ENCODE peak calls at places on chromosome 14, in eight cellular contexts. One of them, this sample, is unnamed.

GRCh38 chr14:80213602-80214001 is 2.3 kb upstream of the DIO2 start:
- DNase-seq in fibroblast of mammary gland: peak; percentile 78
- DNase-seq in tibial nerve: no peak
- DNase-seq in heart right ventricle: no peak
- DNase-seq in CD4-positive, alpha-beta T cell: no peak
- DNase-seq in stomach: peak; percentile 41
- DNase-seq in GM12865: peak; percentile 46
- DNase-seq in bronchial epithelial cell: peak; percentile 50
- DNase-seq in this sample: no peak

GRCh38 chr14:70722418-70722817 is 80.7 kb downstream of the TTC9 start:
- DNase-seq in tibial nerve: no peak
- DNase-seq in heart right ventricle: no peak
- DNase-seq in CD4-positive, alpha-beta T cell: no peak
- DNase-seq in fibroblast of mammary gland: no peak
- DNase-seq in bronchial epithelial cell: no peak
- DNase-seq in stomach: no peak
- DNase-seq in GM12865: no peak
- DNase-seq in this sample: no peak

GRCh38 chr14:89507926-89508460 is 91.0 kb upstream of the FOXN3 start:
- DNase-seq in fibroblast of mammary gland: peak; percentile 81
- DNase-seq in GM12865: no peak
- DNase-seq in CD4-positive, alpha-beta T cell: no peak
- DNase-seq in stomach: no peak
- DNase-seq in tibial nerve: no peak
- DNase-seq in bronchial epithelial cell: peak; percentile 70
- DNase-seq in heart right ventricle: no peak
- DNase-seq in this sample: no peak

GRCh38 chr14:78638926-78639325 is 468.8 kb downstream of the NRXN3 start:
- DNase-seq in fibroblast of mammary gland: no peak
- DNase-seq in heart right ventricle: no peak
- DNase-seq in stomach: no peak
- DNase-seq in GM12865: no peak
- DNase-seq in bronchial epithelial cell: no peak
- DNase-seq in CD4-positive, alpha-beta T cell: no peak
- DNase-seq in tibial nerve: no peak
- DNase-seq in this sample: no peak

GRCh38 chr14:99348816-99349609 is 77.0 kb upstream of the BCL11B start:
- DNase-seq in fibroblast of mammary gland: no peak
- DNase-seq in heart right ventricle: no peak
- DNase-seq in GM12865: no peak
- DNase-seq in stomach: no peak
- DNase-seq in bronchial epithelial cell: no peak
- DNase-seq in tibial nerve: no peak
- DNase-seq in CD4-positive, alpha-beta T cell: no peak
- DNase-seq in this sample: no peak

GRCh38 chr14:95282354-95282985 is 37.2 kb downstream of the CLMN start:
- DNase-seq in bronchial epithelial cell: no peak
- DNase-seq in CD4-positive, alpha-beta T cell: no peak
- DNase-seq in GM12865: no peak
- DNase-seq in fibroblast of mammary gland: no peak
- DNase-seq in stomach: no peak
- DNase-seq in heart right ventricle: no peak
- DNase-seq in tibial nerve: no peak
- DNase-seq in this sample: no peak

GRCh38 chr14:102075155-102075554 is 11.7 kb downstream of the HSP90AA1 start:
- DNase-seq in fibroblast of mammary gland: no peak
- DNase-seq in tibial nerve: no peak
- DNase-seq in stomach: no peak
- DNase-seq in heart right ventricle: no peak
- DNase-seq in bronchial epithelial cell: no peak
- DNase-seq in CD4-positive, alpha-beta T cell: no peak
- DNase-seq in GM12865: no peak
- DNase-seq in this sample: no peak

GRCh38 chr14:93970589-93970966 is 5.8 kb downstream of the ASB2 start:
- DNase-seq in bronchial epithelial cell: peak; percentile 36
- DNase-seq in tibial nerve: no peak
- DNase-seq in stomach: peak; percentile 60
- DNase-seq in fibroblast of mammary gland: no peak
- DNase-seq in CD4-positive, alpha-beta T cell: peak; percentile 61
- DNase-seq in heart right ventricle: no peak
- DNase-seq in GM12865: peak; percentile 69
- DNase-seq in this sample: no peak

GRCh38 chr14:87264386-87264785 is 728.6 kb downstream of the GALC start:
- DNase-seq in tibial nerve: no peak
- DNase-seq in CD4-positive, alpha-beta T cell: no peak
- DNase-seq in stomach: no peak
- DNase-seq in GM12865: no peak
- DNase-seq in heart right ventricle: no peak
- DNase-seq in fibroblast of mammary gland: no peak
- DNase-seq in bronchial epithelial cell: peak; percentile 98
- DNase-seq in this sample: no peak

GRCh38 chr14:91372680-91373495 is 44.7 kb downstream of the CCDC88C start:
- DNase-seq in heart right ventricle: no peak
- DNase-seq in bronchial epithelial cell: no peak
- DNase-seq in stomach: peak; percentile 77
- DNase-seq in GM12865: peak; percentile 65
- DNase-seq in fibroblast of mammary gland: no peak
- DNase-seq in CD4-positive, alpha-beta T cell: peak; percentile 40
- DNase-seq in tibial nerve: no peak
- DNase-seq in this sample: peak; percentile 65

GRCh38 chr14:68939893-68940613 is 39.0 kb downstream of the ACTN1 start:
- DNase-seq in GM12865: no peak
- DNase-seq in CD4-positive, alpha-beta T cell: no peak
- DNase-seq in fibroblast of mammary gland: peak; percentile 95
- DNase-seq in tibial nerve: peak; percentile 30
- DNase-seq in bronchial epithelial cell: peak; percentile 94
- DNase-seq in heart right ventricle: peak; percentile 74
- DNase-seq in stomach: peak; percentile 48
- DNase-seq in this sample: no peak

GRCh38 chr14:104687601-104688504 is 1.6 kb upstream of the INF2 start:
- DNase-seq in heart right ventricle: peak; percentile 87
- DNase-seq in tibial nerve: peak; percentile 68
- DNase-seq in GM12865: no peak
- DNase-seq in CD4-positive, alpha-beta T cell: no peak
- DNase-seq in stomach: peak; percentile 96
- DNase-seq in bronchial epithelial cell: peak; percentile 71
- DNase-seq in fibroblast of mammary gland: peak; percentile 19
- DNase-seq in this sample: no peak

GRCh38 chr14:51616724-51617409 is 34.8 kb upstream of the FRMD6 start:
- DNase-seq in CD4-positive, alpha-beta T cell: no peak
- DNase-seq in heart right ventricle: no peak
- DNase-seq in fibroblast of mammary gland: peak; percentile 90
- DNase-seq in tibial nerve: no peak
- DNase-seq in GM12865: no peak
- DNase-seq in stomach: peak; percentile 27
- DNase-seq in bronchial epithelial cell: peak; percentile 91
- DNase-seq in this sample: no peak

GRCh38 chr14:49972840-49973239 is 80.0 kb downstream of the ARF6 start:
- DNase-seq in heart right ventricle: no peak
- DNase-seq in GM12865: peak; percentile 51
- DNase-seq in bronchial epithelial cell: peak; percentile 95
- DNase-seq in CD4-positive, alpha-beta T cell: peak; percentile 27
- DNase-seq in stomach: peak; percentile 36
- DNase-seq in tibial nerve: no peak
- DNase-seq in fibroblast of mammary gland: peak; percentile 91
- DNase-seq in this sample: no peak

GRCh38 chr14:20421267-20421666 is 8.0 kb upstream of the TEP1 start:
- DNase-seq in CD4-positive, alpha-beta T cell: no peak
- DNase-seq in bronchial epithelial cell: no peak
- DNase-seq in fibroblast of mammary gland: no peak
- DNase-seq in stomach: no peak
- DNase-seq in GM12865: no peak
- DNase-seq in heart right ventricle: no peak
- DNase-seq in tibial nerve: no peak
- DNase-seq in this sample: no peak

GRCh38 chr14:52835122-52835903 is 43.9 kb upstream of the GNPNAT1 start:
- DNase-seq in bronchial epithelial cell: peak; percentile 62
- DNase-seq in fibroblast of mammary gland: peak; percentile 73
- DNase-seq in stomach: no peak
- DNase-seq in heart right ventricle: no peak
- DNase-seq in tibial nerve: no peak
- DNase-seq in CD4-positive, alpha-beta T cell: no peak
- DNase-seq in GM12865: no peak
- DNase-seq in this sample: no peak

GRCh38 chr14:103613517-103613916 is 15.5 kb upstream of the KLC1 start:
- DNase-seq in CD4-positive, alpha-beta T cell: no peak
- DNase-seq in fibroblast of mammary gland: peak; percentile 35
- DNase-seq in bronchial epithelial cell: no peak
- DNase-seq in tibial nerve: no peak
- DNase-seq in GM12865: no peak
- DNase-seq in stomach: no peak
- DNase-seq in heart right ventricle: no peak
- DNase-seq in this sample: no peak

GRCh38 chr14:77663289-77663688 is 44.5 kb downstream of the ALKBH1 start:
- DNase-seq in stomach: no peak
- DNase-seq in bronchial epithelial cell: peak; percentile 91
- DNase-seq in CD4-positive, alpha-beta T cell: no peak
- DNase-seq in GM12865: no peak
- DNase-seq in heart right ventricle: no peak
- DNase-seq in fibroblast of mammary gland: peak; percentile 36
- DNase-seq in tibial nerve: no peak
- DNase-seq in this sample: no peak

GRCh38 chr14:68975667-68976066 is 3.4 kb downstream of the ACTN1 start:
- DNase-seq in GM12865: no peak
- DNase-seq in fibroblast of mammary gland: peak; percentile 81
- DNase-seq in tibial nerve: no peak
- DNase-seq in CD4-positive, alpha-beta T cell: no peak
- DNase-seq in heart right ventricle: no peak
- DNase-seq in bronchial epithelial cell: peak; percentile 91
- DNase-seq in stomach: no peak
- DNase-seq in this sample: no peak

GRCh38 chr14:97408937-97409860 is 612.0 kb downstream of the VRK1 start:
- DNase-seq in fibroblast of mammary gland: no peak
- DNase-seq in bronchial epithelial cell: no peak
- DNase-seq in tibial nerve: no peak
- DNase-seq in heart right ventricle: no peak
- DNase-seq in stomach: no peak
- DNase-seq in GM12865: peak; percentile 92
- DNase-seq in CD4-positive, alpha-beta T cell: no peak
- DNase-seq in this sample: peak; percentile 53

DNA sequence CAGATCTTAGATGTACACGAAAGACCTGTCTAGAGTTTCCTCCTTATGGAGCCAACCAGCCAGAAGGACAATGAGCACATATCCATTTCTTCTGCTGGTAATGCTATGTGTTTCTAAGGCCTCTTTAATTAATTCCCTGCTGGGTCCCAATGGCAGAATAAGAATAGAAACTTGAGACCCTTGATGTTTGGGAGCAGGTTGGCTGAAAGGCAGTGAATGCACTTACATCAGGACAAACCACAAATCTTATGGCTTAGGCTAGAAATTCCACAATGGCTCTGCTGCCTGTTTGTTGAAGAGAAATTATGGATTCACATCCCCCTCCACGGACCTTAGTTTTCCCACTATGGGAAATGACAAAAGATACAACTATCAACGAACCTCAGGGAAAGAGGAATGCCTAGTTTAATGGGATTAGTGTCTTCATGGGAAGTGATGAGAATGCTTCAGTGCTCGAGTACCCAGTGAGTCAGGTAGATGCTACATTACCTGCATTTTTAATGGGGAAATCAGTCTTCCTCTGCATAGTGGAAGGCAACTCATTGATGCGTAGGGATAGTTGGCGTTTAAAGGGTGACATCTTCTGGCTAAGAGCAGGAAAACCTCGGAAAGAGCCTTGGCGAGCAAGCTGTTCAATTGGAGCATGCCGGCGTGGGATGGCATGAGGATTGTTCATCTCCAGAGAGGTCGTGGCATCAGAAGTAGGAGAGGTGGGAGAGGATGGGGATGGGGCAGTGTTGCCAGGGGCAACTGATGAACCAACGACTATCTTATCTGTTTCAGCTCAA is 46.5 kb downstream of the PAPLN start:
- DNase-seq in GM12865: no peak
- DNase-seq in heart right ventricle: no peak
- DNase-seq in fibroblast of mammary gland: peak; percentile 31
- DNase-seq in stomach: no peak
- DNase-seq in tibial nerve: no peak
- DNase-seq in bronchial epithelial cell: peak; percentile 31
- DNase-seq in CD4-positive, alpha-beta T cell: no peak
- DNase-seq in this sample: no peak
- TF ChIP-seq CTCF in GM12865: no peak
- TF ChIP-seq CTCF in heart right ventricle: peak; percentile 10
- TF ChIP-seq CTCF in fibroblast of mammary gland: peak; percentile 25
- TF ChIP-seq CTCF in stomach: no peak
- TF ChIP-seq CTCF in tibial nerve: peak; percentile 14
- TF ChIP-seq CTCF in bronchial epithelial cell: peak; percentile 36
- TF ChIP-seq CTCF in CD4-positive, alpha-beta T cell: no peak
- TF ChIP-seq CTCF in this sample: no peak

GRCh38 chr14:23380197-23381016 is 3.6 kb downstream of the CMTM5 start:
- DNase-seq in GM12865: no peak
- DNase-seq in stomach: no peak
- DNase-seq in bronchial epithelial cell: no peak
- DNase-seq in tibial nerve: no peak
- DNase-seq in heart right ventricle: no peak
- DNase-seq in CD4-positive, alpha-beta T cell: no peak
- DNase-seq in fibroblast of mammary gland: no peak
- DNase-seq in this sample: no peak
- TF ChIP-seq CTCF in GM12865: no peak
- TF ChIP-seq CTCF in stomach: no peak
- TF ChIP-seq CTCF in bronchial epithelial cell: no peak
- TF ChIP-seq CTCF in tibial nerve: no peak
- TF ChIP-seq CTCF in heart right ventricle: peak; percentile 1
- TF ChIP-seq CTCF in CD4-positive, alpha-beta T cell: peak; percentile 27
- TF ChIP-seq CTCF in fibroblast of mammary gland: no peak
- TF ChIP-seq CTCF in this sample: no peak

DNA sequence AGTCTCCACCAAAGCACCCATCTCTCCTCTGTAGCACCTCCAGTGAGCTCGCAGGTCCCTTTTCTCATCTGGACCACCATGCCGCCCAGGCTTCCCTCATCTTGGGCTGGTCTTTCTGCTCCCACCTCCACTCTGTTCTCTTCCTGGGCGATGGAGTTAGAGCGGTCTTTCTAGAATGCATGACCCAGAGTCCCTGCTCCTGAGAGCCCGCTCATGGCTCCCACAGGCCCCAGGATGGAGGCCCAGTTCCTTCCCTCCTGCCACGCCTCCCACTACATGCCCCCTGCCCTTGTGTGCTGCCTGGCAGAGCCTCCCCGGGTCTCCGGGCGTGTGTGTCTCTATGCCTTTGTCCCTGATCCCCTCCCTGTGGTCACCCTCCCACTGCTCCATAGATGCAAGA is 100.7 kb upstream of the RTL1 start:
- DNase-seq in GM12865: no peak
- DNase-seq in CD4-positive, alpha-beta T cell: no peak
- DNase-seq in bronchial epithelial cell: no peak
- DNase-seq in stomach: no peak
- DNase-seq in fibroblast of mammary gland: no peak
- DNase-seq in heart right ventricle: no peak
- DNase-seq in tibial nerve: no peak
- DNase-seq in this sample: no peak
- TF ChIP-seq CTCF in GM12865: no peak
- TF ChIP-seq CTCF in CD4-positive, alpha-beta T cell: no peak
- TF ChIP-seq CTCF in bronchial epithelial cell: no peak
- TF ChIP-seq CTCF in stomach: no peak
- TF ChIP-seq CTCF in fibroblast of mammary gland: no peak
- TF ChIP-seq CTCF in heart right ventricle: no peak
- TF ChIP-seq CTCF in tibial nerve: no peak
- TF ChIP-seq CTCF in this sample: no peak

DNA sequence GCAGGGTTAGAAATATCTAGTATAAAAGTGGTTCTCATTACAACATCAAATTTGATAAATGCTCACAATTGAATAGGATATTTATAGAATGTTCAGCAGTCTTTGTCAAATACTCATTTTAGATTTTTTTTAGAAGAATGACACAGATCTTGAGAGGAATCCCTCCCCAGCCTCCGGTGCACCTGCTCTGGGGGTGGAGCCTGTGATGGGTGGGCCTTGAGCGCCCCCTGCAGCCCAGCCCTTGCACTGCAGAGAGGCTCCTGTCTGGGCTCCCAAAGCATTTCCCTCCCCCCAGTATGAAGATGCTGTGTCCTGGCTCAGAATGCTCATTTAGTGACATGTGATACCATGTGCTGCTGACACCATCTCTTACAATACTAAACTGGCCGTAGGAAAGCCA is 792.3 kb downstream of the TMEM121 start:
- DNase-seq in fibroblast of mammary gland: no peak
- DNase-seq in heart right ventricle: no peak
- DNase-seq in bronchial epithelial cell: no peak
- DNase-seq in stomach: no peak
- DNase-seq in GM12865: peak; percentile 38
- DNase-seq in CD4-positive, alpha-beta T cell: peak; percentile 42
- DNase-seq in tibial nerve: no peak
- DNase-seq in this sample: peak; percentile 34
- TF ChIP-seq CTCF in fibroblast of mammary gland: no peak
- TF ChIP-seq CTCF in heart right ventricle: no peak
- TF ChIP-seq CTCF in bronchial epithelial cell: no peak
- TF ChIP-seq CTCF in stomach: no peak
- TF ChIP-seq CTCF in GM12865: peak; percentile 55
- TF ChIP-seq CTCF in CD4-positive, alpha-beta T cell: peak; percentile 78
- TF ChIP-seq CTCF in tibial nerve: no peak
- TF ChIP-seq CTCF in this sample: peak; percentile 96